ENCODE peak calls at places on chromosome 2, in nine cellular contexts. One of them, this sample, is unnamed.

GRCh38 chr2:128304715-128305554 is 13.7 kb downstream of the HS6ST1 start:
- DNase-seq in effector memory CD4-positive, alpha-beta T cell: no peak
- DNase-seq in lower lobe of right lung: peak
- DNase-seq in kidney: peak
- DNase-seq in cardiac muscle cell: peak
- DNase-seq in transverse colon: peak
- DNase-seq in dorsolateral prefrontal cortex: no peak
- DNase-seq in right lobe of liver: peak
- DNase-seq in GM23248: peak
- DNase-seq in this sample: peak

GRCh38 chr2:51025942-51026574 is 5.9 kb downstream of the NRXN1 start:
- DNase-seq in effector memory CD4-positive, alpha-beta T cell: no peak
- DNase-seq in lower lobe of right lung: no peak
- DNase-seq in kidney: no peak
- DNase-seq in cardiac muscle cell: no peak
- DNase-seq in transverse colon: no peak
- DNase-seq in dorsolateral prefrontal cortex: no peak
- DNase-seq in right lobe of liver: no peak
- DNase-seq in GM23248: no peak
- DNase-seq in this sample: no peak

GRCh38 chr2:64797881-64798590 is 144.3 kb upstream of the SERTAD2 start:
- DNase-seq in effector memory CD4-positive, alpha-beta T cell: no peak
- DNase-seq in lower lobe of right lung: no peak
- DNase-seq in kidney: no peak
- DNase-seq in cardiac muscle cell: peak
- DNase-seq in transverse colon: no peak
- DNase-seq in dorsolateral prefrontal cortex: no peak
- DNase-seq in right lobe of liver: no peak
- DNase-seq in GM23248: no peak
- DNase-seq in this sample: no peak

GRCh38 chr2:45128580-45128997 is 119.3 kb upstream of the SIX2 start:
- DNase-seq in effector memory CD4-positive, alpha-beta T cell: no peak
- DNase-seq in lower lobe of right lung: no peak
- DNase-seq in kidney: no peak
- DNase-seq in cardiac muscle cell: peak
- DNase-seq in transverse colon: no peak
- DNase-seq in dorsolateral prefrontal cortex: no peak
- DNase-seq in right lobe of liver: no peak
- DNase-seq in GM23248: peak
- DNase-seq in this sample: peak

GRCh38 chr2:122927217-122927616 is 1097.9 kb upstream of the CNTNAP5 start:
- DNase-seq in effector memory CD4-positive, alpha-beta T cell: no peak
- DNase-seq in lower lobe of right lung: no peak
- DNase-seq in kidney: no peak
- DNase-seq in cardiac muscle cell: peak
- DNase-seq in transverse colon: no peak
- DNase-seq in dorsolateral prefrontal cortex: no peak
- DNase-seq in right lobe of liver: no peak
- DNase-seq in GM23248: no peak
- DNase-seq in this sample: no peak

GRCh38 chr2:219116776-219117646 is 43.6 kb downstream of the NHEJ1 start:
- DNase-seq in effector memory CD4-positive, alpha-beta T cell: no peak
- DNase-seq in lower lobe of right lung: no peak
- DNase-seq in kidney: no peak
- DNase-seq in cardiac muscle cell: no peak
- DNase-seq in transverse colon: peak
- DNase-seq in dorsolateral prefrontal cortex: no peak
- DNase-seq in right lobe of liver: peak
- DNase-seq in GM23248: no peak
- DNase-seq in this sample: no peak

GRCh38 chr2:164711246-164712138 is 90.2 kb upstream of the GRB14 start:
- DNase-seq in effector memory CD4-positive, alpha-beta T cell: no peak
- DNase-seq in lower lobe of right lung: no peak
- DNase-seq in kidney: no peak
- DNase-seq in cardiac muscle cell: no peak
- DNase-seq in transverse colon: no peak
- DNase-seq in dorsolateral prefrontal cortex: no peak
- DNase-seq in right lobe of liver: no peak
- DNase-seq in GM23248: no peak
- DNase-seq in this sample: no peak

GRCh38 chr2:42021490-42021889 is 26.3 kb upstream of the PKDCC start:
- DNase-seq in effector memory CD4-positive, alpha-beta T cell: no peak
- DNase-seq in lower lobe of right lung: no peak
- DNase-seq in kidney: no peak
- DNase-seq in cardiac muscle cell: peak
- DNase-seq in transverse colon: no peak
- DNase-seq in dorsolateral prefrontal cortex: no peak
- DNase-seq in right lobe of liver: no peak
- DNase-seq in GM23248: peak
- DNase-seq in this sample: no peak

GRCh38 chr2:9000442-9000841 is 3.0 kb downstream of the MBOAT2 start:
- DNase-seq in effector memory CD4-positive, alpha-beta T cell: no peak
- DNase-seq in lower lobe of right lung: no peak
- DNase-seq in kidney: no peak
- DNase-seq in cardiac muscle cell: no peak
- DNase-seq in transverse colon: no peak
- DNase-seq in dorsolateral prefrontal cortex: no peak
- DNase-seq in right lobe of liver: no peak
- DNase-seq in GM23248: peak
- DNase-seq in this sample: no peak

GRCh38 chr2:45119038-45119437 is 109.8 kb upstream of the SIX2 start:
- DNase-seq in effector memory CD4-positive, alpha-beta T cell: no peak
- DNase-seq in lower lobe of right lung: no peak
- DNase-seq in kidney: no peak
- DNase-seq in cardiac muscle cell: peak
- DNase-seq in transverse colon: no peak
- DNase-seq in dorsolateral prefrontal cortex: no peak
- DNase-seq in right lobe of liver: no peak
- DNase-seq in GM23248: peak
- DNase-seq in this sample: no peak

GRCh38 chr2:166773268-166773949 is 114.9 kb upstream of the XIRP2 start:
- DNase-seq in effector memory CD4-positive, alpha-beta T cell: no peak
- DNase-seq in lower lobe of right lung: no peak
- DNase-seq in kidney: no peak
- DNase-seq in cardiac muscle cell: no peak
- DNase-seq in transverse colon: no peak
- DNase-seq in dorsolateral prefrontal cortex: no peak
- DNase-seq in right lobe of liver: no peak
- DNase-seq in GM23248: no peak
- DNase-seq in this sample: no peak

GRCh38 chr2:237222178-237222577 is 136.5 kb downstream of the COPS8 start:
- DNase-seq in effector memory CD4-positive, alpha-beta T cell: no peak
- DNase-seq in lower lobe of right lung: no peak
- DNase-seq in kidney: no peak
- DNase-seq in cardiac muscle cell: peak
- DNase-seq in transverse colon: no peak
- DNase-seq in dorsolateral prefrontal cortex: no peak
- DNase-seq in right lobe of liver: no peak
- DNase-seq in GM23248: peak
- DNase-seq in this sample: no peak

GRCh38 chr2:151251012-151251411 is 10.7 kb downstream of the RBM43 start:
- DNase-seq in effector memory CD4-positive, alpha-beta T cell: no peak
- DNase-seq in lower lobe of right lung: no peak
- DNase-seq in kidney: no peak
- DNase-seq in cardiac muscle cell: peak
- DNase-seq in transverse colon: no peak
- DNase-seq in dorsolateral prefrontal cortex: no peak
- DNase-seq in right lobe of liver: no peak
- DNase-seq in GM23248: peak
- DNase-seq in this sample: no peak

GRCh38 chr2:172877826-172878225 is 142.2 kb downstream of the RAPGEF4 start:
- DNase-seq in effector memory CD4-positive, alpha-beta T cell: no peak
- DNase-seq in lower lobe of right lung: no peak
- DNase-seq in kidney: no peak
- DNase-seq in cardiac muscle cell: peak
- DNase-seq in transverse colon: no peak
- DNase-seq in dorsolateral prefrontal cortex: no peak
- DNase-seq in right lobe of liver: no peak
- DNase-seq in GM23248: peak
- DNase-seq in this sample: no peak

GRCh38 chr2:222897898-222898297 is 37.1 kb downstream of the ACSL3 start:
- DNase-seq in effector memory CD4-positive, alpha-beta T cell: no peak
- DNase-seq in lower lobe of right lung: no peak
- DNase-seq in kidney: no peak
- DNase-seq in cardiac muscle cell: no peak
- DNase-seq in transverse colon: no peak
- DNase-seq in dorsolateral prefrontal cortex: no peak
- DNase-seq in right lobe of liver: no peak
- DNase-seq in GM23248: no peak
- DNase-seq in this sample: no peak

GRCh38 chr2:196191541-196191940 is 20.2 kb upstream of the STK17B start:
- DNase-seq in effector memory CD4-positive, alpha-beta T cell: no peak
- DNase-seq in lower lobe of right lung: no peak
- DNase-seq in kidney: no peak
- DNase-seq in cardiac muscle cell: no peak
- DNase-seq in transverse colon: no peak
- DNase-seq in dorsolateral prefrontal cortex: no peak
- DNase-seq in right lobe of liver: no peak
- DNase-seq in GM23248: no peak
- DNase-seq in this sample: no peak

GRCh38 chr2:203379156-203379555 is 51.0 kb downstream of the ABI2 start:
- DNase-seq in effector memory CD4-positive, alpha-beta T cell: no peak
- DNase-seq in lower lobe of right lung: no peak
- DNase-seq in kidney: no peak
- DNase-seq in cardiac muscle cell: no peak
- DNase-seq in transverse colon: no peak
- DNase-seq in dorsolateral prefrontal cortex: no peak
- DNase-seq in right lobe of liver: no peak
- DNase-seq in GM23248: no peak
- DNase-seq in this sample: no peak

GRCh38 chr2:97011977-97012569 is 25.7 kb upstream of the FAM178B start:
- DNase-seq in effector memory CD4-positive, alpha-beta T cell: no peak
- DNase-seq in lower lobe of right lung: no peak
- DNase-seq in kidney: no peak
- DNase-seq in cardiac muscle cell: peak
- DNase-seq in transverse colon: no peak
- DNase-seq in dorsolateral prefrontal cortex: no peak
- DNase-seq in right lobe of liver: no peak
- DNase-seq in GM23248: peak
- DNase-seq in this sample: no peak

GRCh38 chr2:56681659-56682396 is 498.0 kb downstream of the CCDC85A start:
- DNase-seq in effector memory CD4-positive, alpha-beta T cell: no peak
- DNase-seq in lower lobe of right lung: no peak
- DNase-seq in kidney: no peak
- DNase-seq in cardiac muscle cell: peak
- DNase-seq in transverse colon: no peak
- DNase-seq in dorsolateral prefrontal cortex: no peak
- DNase-seq in right lobe of liver: no peak
- DNase-seq in GM23248: peak
- DNase-seq in this sample: no peak

GRCh38 chr2:170284205-170284604 is 106.3 kb downstream of the MYO3B start:
- DNase-seq in effector memory CD4-positive, alpha-beta T cell: no peak
- DNase-seq in lower lobe of right lung: no peak
- DNase-seq in kidney: no peak
- DNase-seq in cardiac muscle cell: no peak
- DNase-seq in transverse colon: no peak
- DNase-seq in dorsolateral prefrontal cortex: no peak
- DNase-seq in right lobe of liver: no peak
- DNase-seq in GM23248: no peak
- DNase-seq in this sample: no peak

DNA sequence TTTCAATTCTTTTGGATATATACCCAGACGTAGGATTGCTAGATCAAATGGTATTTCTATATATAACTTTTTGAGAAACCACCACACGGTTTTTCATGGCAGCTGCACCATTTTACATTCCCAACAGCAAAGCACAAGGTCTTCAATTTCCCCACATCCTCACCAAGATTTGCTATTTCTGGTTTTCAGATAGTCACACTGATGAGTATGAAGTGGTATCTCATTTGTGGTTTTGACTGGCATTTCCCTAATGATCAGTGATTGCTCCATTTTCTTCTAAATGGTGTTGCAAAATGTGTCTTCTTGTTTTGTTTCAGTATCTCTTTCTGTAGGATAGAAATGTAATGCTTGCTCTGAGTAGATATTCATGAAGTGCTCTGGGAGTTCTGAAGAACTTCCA is 52.0 kb downstream of the ANKRD44 start:
- DNase-seq in effector memory CD4-positive, alpha-beta T cell: no peak
- DNase-seq in lower lobe of right lung: no peak
- DNase-seq in kidney: no peak
- DNase-seq in cardiac muscle cell: peak
- DNase-seq in transverse colon: no peak
- DNase-seq in dorsolateral prefrontal cortex: no peak
- DNase-seq in right lobe of liver: no peak
- DNase-seq in GM23248: peak
- DNase-seq in this sample: no peak
- H3K27ac ChIP-seq in effector memory CD4-positive, alpha-beta T cell: peak
- H3K27ac ChIP-seq in lower lobe of right lung: peak
- H3K27ac ChIP-seq in kidney: no peak
- H3K27ac ChIP-seq in cardiac muscle cell: no peak
- H3K27ac ChIP-seq in transverse colon: no peak
- H3K27ac ChIP-seq in dorsolateral prefrontal cortex: no peak
- H3K27ac ChIP-seq in right lobe of liver: no peak
- H3K27ac ChIP-seq in GM23248: no peak
- H3K27ac ChIP-seq in this sample: no peak

GRCh38 chr2:191166756-191167445 is 16.1 kb upstream of the STAT4 start:
- DNase-seq in effector memory CD4-positive, alpha-beta T cell: no peak
- DNase-seq in lower lobe of right lung: no peak
- DNase-seq in kidney: no peak
- DNase-seq in cardiac muscle cell: no peak
- DNase-seq in transverse colon: no peak
- DNase-seq in dorsolateral prefrontal cortex: no peak
- DNase-seq in right lobe of liver: no peak
- DNase-seq in GM23248: peak
- DNase-seq in this sample: no peak
- H3K27ac ChIP-seq in effector memory CD4-positive, alpha-beta T cell: no peak
- H3K27ac ChIP-seq in lower lobe of right lung: no peak
- H3K27ac ChIP-seq in kidney: no peak
- H3K27ac ChIP-seq in cardiac muscle cell: peak
- H3K27ac ChIP-seq in transverse colon: peak
- H3K27ac ChIP-seq in dorsolateral prefrontal cortex: no peak
- H3K27ac ChIP-seq in right lobe of liver: peak
- H3K27ac ChIP-seq in GM23248: peak
- H3K27ac ChIP-seq in this sample: peak

GRCh38 chr2:227388537-227389011 is 825 bp upstream of the SCYGR1 start:
- DNase-seq in effector memory CD4-positive, alpha-beta T cell: no peak
- DNase-seq in lower lobe of right lung: no peak
- DNase-seq in kidney: no peak
- DNase-seq in cardiac muscle cell: peak
- DNase-seq in transverse colon: no peak
- DNase-seq in dorsolateral prefrontal cortex: no peak
- DNase-seq in right lobe of liver: no peak
- DNase-seq in GM23248: peak
- DNase-seq in this sample: no peak
- H3K27ac ChIP-seq in effector memory CD4-positive, alpha-beta T cell: no peak
- H3K27ac ChIP-seq in lower lobe of right lung: no peak
- H3K27ac ChIP-seq in kidney: no peak
- H3K27ac ChIP-seq in cardiac muscle cell: no peak
- H3K27ac ChIP-seq in transverse colon: no peak
- H3K27ac ChIP-seq in dorsolateral prefrontal cortex: no peak
- H3K27ac ChIP-seq in right lobe of liver: no peak
- H3K27ac ChIP-seq in GM23248: peak
- H3K27ac ChIP-seq in this sample: no peak

GRCh38 chr2:200588076-200588678 is 2.4 kb downstream of the AOX1 start:
- DNase-seq in effector memory CD4-positive, alpha-beta T cell: no peak
- DNase-seq in lower lobe of right lung: no peak
- DNase-seq in kidney: no peak
- DNase-seq in cardiac muscle cell: no peak
- DNase-seq in transverse colon: no peak
- DNase-seq in dorsolateral prefrontal cortex: no peak
- DNase-seq in right lobe of liver: peak
- DNase-seq in GM23248: no peak
- DNase-seq in this sample: no peak
- H3K27ac ChIP-seq in effector memory CD4-positive, alpha-beta T cell: no peak
- H3K27ac ChIP-seq in lower lobe of right lung: no peak
- H3K27ac ChIP-seq in kidney: no peak
- H3K27ac ChIP-seq in cardiac muscle cell: no peak
- H3K27ac ChIP-seq in transverse colon: no peak
- H3K27ac ChIP-seq in dorsolateral prefrontal cortex: no peak
- H3K27ac ChIP-seq in right lobe of liver: peak
- H3K27ac ChIP-seq in GM23248: no peak
- H3K27ac ChIP-seq in this sample: no peak

GRCh38 chr2:232323328-232323650 is 55.3 kb upstream of the ALPP start:
- DNase-seq in effector memory CD4-positive, alpha-beta T cell: no peak
- DNase-seq in lower lobe of right lung: no peak
- DNase-seq in kidney: no peak
- DNase-seq in cardiac muscle cell: no peak
- DNase-seq in transverse colon: no peak
- DNase-seq in dorsolateral prefrontal cortex: no peak
- DNase-seq in right lobe of liver: no peak
- DNase-seq in GM23248: no peak
- DNase-seq in this sample: no peak
- H3K27ac ChIP-seq in effector memory CD4-positive, alpha-beta T cell: no peak
- H3K27ac ChIP-seq in lower lobe of right lung: no peak
- H3K27ac ChIP-seq in kidney: no peak
- H3K27ac ChIP-seq in cardiac muscle cell: no peak
- H3K27ac ChIP-seq in transverse colon: no peak
- H3K27ac ChIP-seq in dorsolateral prefrontal cortex: peak
- H3K27ac ChIP-seq in right lobe of liver: no peak
- H3K27ac ChIP-seq in GM23248: no peak
- H3K27ac ChIP-seq in this sample: no peak

This sample was measured in pancreas.